ENCODE peak calls at places on chromosomes 11 and 22, in six cellular contexts. S, X, Z, E, A and I are unnamed samples.

GRCh38 chr11:64970731-64971151 is 1.2 kb downstream of the MAJIN start:
- DNase-seq in E (peak; percentile 53), Z (no peak), A (no peak), S (peak; percentile 66), X (no peak), I (peak; percentile 50)

GRCh38 chr11:2590951-2591754 is 108.6 kb downstream of the KCNQ1OT1 start:
- DNase-seq in E (no peak), A (no peak), X (peak; percentile 5), Z (peak; percentile 6), S (no peak), I (no peak)

GRCh38 chr22:17878970-17879369 is 104.7 kb upstream of the BID start:
- DNase-seq in X (no peak), Z (no peak), S (no peak), E (no peak), A (no peak), I (no peak)

GRCh38 chr22:43279867-43280519 is 63.2 kb downstream of the SCUBE1 start:
- DNase-seq in E (no peak), A (no peak), X (no peak), Z (no peak), S (no peak), I (no peak)

GRCh38 chr11:69650081-69650831 is 9.3 kb downstream of the CCND1 start:
- DNase-seq in E (no peak), S (no peak), X (no peak), Z (no peak), A (no peak), I (no peak)

GRCh38 chr11:112810951-112811350 is 150.3 kb upstream of the NCAM1 start:
- DNase-seq in S (no peak), Z (no peak), X (no peak), A (no peak), E (no peak), I (no peak)

GRCh38 chr22:18065256-18065655 is 12.5 kb upstream of the PEX26 start:
- DNase-seq in Z (no peak), A (no peak), X (no peak), E (peak; percentile 42), S (no peak), I (no peak)

GRCh38 chr11:127074151-127074761 is 73.7 kb upstream of the KIRREL3 start:
- DNase-seq in X (no peak), E (peak; percentile 77), A (no peak), S (no peak), Z (peak; percentile 34), I (peak; percentile 66)

GRCh38 chr11:93517611-93518010 is 25.6 kb downstream of the SMCO4 start:
- DNase-seq in E (no peak), X (no peak), S (no peak), Z (no peak), A (no peak), I (no peak)

GRCh38 chr11:73275381-73275750 is 3.2 kb downstream of the P2RY6 start:
- DNase-seq in E (no peak), S (no peak), X (no peak), Z (no peak), A (no peak), I (no peak)